ENCODE peak calls at places on chromosomes 5 and 9, in six cellular contexts. T is adrenal gland; I is CD4-positive, alpha-beta T cell; Y is astrocyte of the spinal cord; Z is heart left ventricle; G is AG04449. K is an unnamed sample.

GRCh38 chr9:68480807-68481206 is 59.9 kb downstream of the TMEM252 start:
- DNase-seq in I (no peak), Y (no peak), G (no peak), Z (no peak), T (no peak), K (no peak)

GRCh38 chr9:6498982-6499381 is 86.0 kb downstream of the UHRF2 start:
- DNase-seq in I (no peak), G (peak; percentile 23), T (no peak), Z (no peak), Y (peak; percentile 46), K (no peak)

GRCh38 chr5:45093377-45093776 is 284.6 kb downstream of the MRPS30 start:
- DNase-seq in Y (no peak), Z (no peak), I (no peak), T (no peak), G (no peak), K (no peak)

GRCh38 chr5:67773439-67773988 is 442.0 kb upstream of the PIK3R1 start:
- DNase-seq in Y (peak; percentile 65), G (no peak), T (no peak), Z (peak; percentile 38), I (no peak), K (no peak)

GRCh38 chr9:35675732-35676392 is 2.1 kb downstream of the CA9 start:
- DNase-seq in I (no peak), T (no peak), Y (no peak), Z (no peak), G (no peak), K (no peak)

GRCh38 chr5:10354048-10354872 is 765 bp downstream of the MARCHF6 start:
- DNase-seq in Z (peak; percentile 44), T (peak; percentile 41), Y (peak; percentile 42), G (no peak), I (peak; percentile 22), K (no peak)

GRCh38 chr9:101271102-101271501 is 113.7 kb downstream of the BAAT start:
- DNase-seq in Y (no peak), Z (no peak), I (no peak), G (no peak), T (no peak), K (no peak)

GRCh38 chr5:76074487-76074886 is 8.7 kb upstream of the SV2C start:
- DNase-seq in Y (no peak), T (peak; percentile 26), Z (no peak), I (no peak), G (no peak), K (no peak)

GRCh38 chr9:125156551-125156950 is 13.2 kb upstream of the SCAI start:
- DNase-seq in G (no peak), Y (no peak), I (no peak), Z (no peak), T (no peak), K (no peak)

GRCh38 chr9:113528811-113529210 is 65.3 kb downstream of the RGS3 start:
- DNase-seq in T (no peak), G (no peak), Y (no peak), Z (no peak), I (no peak), K (no peak)

GRCh38 chr9:131670247-131670681 is 69.6 kb downstream of the RAPGEF1 start:
- DNase-seq in I (no peak), Y (no peak), T (peak; percentile 64), Z (peak; percentile 75), G (no peak), K (no peak)

GRCh38 chr5:65730910-65731309 is 8.9 kb downstream of the NLN start:
- DNase-seq in Z (peak; percentile 38), T (no peak), I (no peak), G (no peak), Y (no peak), K (no peak)

GRCh38 chr5:14040542-14040941 is 96.1 kb upstream of the DNAH5 start:
- DNase-seq in G (no peak), Z (no peak), Y (no peak), T (no peak), I (no peak), K (no peak)

GRCh38 chr9:33159058-33159759 is 7.9 kb downstream of the B4GALT1 start:
- DNase-seq in I (no peak), Y (peak; percentile 61), G (no peak), Z (peak; percentile 91), T (peak; percentile 87), K (no peak)

GRCh38 chr5:121251954-121252353 is 599.7 kb upstream of the FTMT start:
- DNase-seq in G (no peak), I (no peak), Y (peak; percentile 25), T (no peak), Z (no peak), K (no peak)

GRCh38 chr5:165630211-165630866 is 2124.9 kb downstream of the MAT2B start:
- DNase-seq in G (no peak), Y (peak; percentile 66), I (no peak), T (peak; percentile 37), Z (peak; percentile 29), K (no peak)

GRCh38 chr5:157068339-157068738 is 9.4 kb upstream of the HAVCR1 start:
- DNase-seq in Z (no peak), Y (no peak), I (no peak), G (no peak), T (no peak), K (no peak)

GRCh38 chr5:100731768-100732167 is 171.3 kb downstream of the ST8SIA4 start:
- DNase-seq in Z (no peak), G (no peak), I (peak; percentile 1), T (no peak), Y (peak; percentile 4), K (no peak)

GRCh38 chr5:111563041-111563822 is 50.9 kb upstream of the STARD4 start:
- DNase-seq in Z (no peak), Y (peak; percentile 79), G (peak; percentile 79), T (no peak), I (no peak), K (peak; percentile 94)

GRCh38 chr9:112753725-112754124 is 3.2 kb downstream of the SNX30 start:
- DNase-seq in G (peak; percentile 57), Y (peak; percentile 85), I (no peak), T (no peak), Z (no peak), K (peak; percentile 52)

GRCh38 chr5:37539459-37539858 is 160.3 kb downstream of the WDR70 start:
- DNase-seq in Z (no peak), G (no peak), I (no peak), Y (no peak), T (no peak), K (no peak)

GRCh38 chr9:110050925-110051355 is 157.0 kb downstream of the C9orf152 start:
- DNase-seq in G (peak; percentile 89), I (no peak), Z (peak; percentile 34), Y (peak; percentile 92), T (no peak), K (peak; percentile 93)

GRCh38 chr5:123557907-123558306 is 45.9 kb downstream of the CSNK1G3 start:
- DNase-seq in I (no peak), Z (no peak), G (no peak), Y (no peak), T (no peak), K (no peak)
- TF ChIP-seq CTCF in I (no peak), Z (no peak), G (no peak), Y (no peak), T (no peak), K (no peak)

DNA sequence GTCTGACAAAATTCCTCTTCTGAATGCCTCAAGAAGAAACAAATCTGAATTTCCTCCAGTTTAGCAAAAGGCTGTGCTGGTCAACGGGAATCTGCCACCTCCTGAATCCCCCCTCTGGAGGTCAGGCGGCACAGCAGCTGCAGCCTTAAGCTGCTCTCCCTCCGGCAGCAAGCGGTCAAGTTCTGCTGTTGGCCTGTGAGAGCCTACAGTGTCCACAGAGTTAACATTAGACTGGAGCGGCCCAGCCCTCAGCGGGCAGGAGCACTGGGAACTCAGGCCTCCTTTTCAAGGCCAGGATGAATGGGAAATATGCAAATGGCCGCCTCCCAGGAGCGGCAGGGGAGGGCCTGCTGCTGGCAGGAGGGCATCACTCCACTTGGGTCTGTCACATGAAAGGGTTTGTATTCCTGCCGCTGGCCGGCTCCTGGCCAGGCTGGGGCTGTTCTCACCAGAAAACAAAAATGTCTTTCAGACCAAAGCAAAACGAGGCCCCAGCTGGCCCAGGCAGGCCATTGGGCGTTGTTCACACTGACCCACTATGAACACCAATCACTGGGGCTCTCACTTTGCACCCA is 8.2 kb downstream of the ACSL6 start:
- DNase-seq in I (no peak), T (peak; percentile 89), G (no peak), Y (peak; percentile 20), Z (no peak), K (no peak)
- TF ChIP-seq CTCF in I (no peak), T (no peak), G (peak; percentile 4), Y (peak; percentile 42), Z (no peak), K (no peak)

DNA sequence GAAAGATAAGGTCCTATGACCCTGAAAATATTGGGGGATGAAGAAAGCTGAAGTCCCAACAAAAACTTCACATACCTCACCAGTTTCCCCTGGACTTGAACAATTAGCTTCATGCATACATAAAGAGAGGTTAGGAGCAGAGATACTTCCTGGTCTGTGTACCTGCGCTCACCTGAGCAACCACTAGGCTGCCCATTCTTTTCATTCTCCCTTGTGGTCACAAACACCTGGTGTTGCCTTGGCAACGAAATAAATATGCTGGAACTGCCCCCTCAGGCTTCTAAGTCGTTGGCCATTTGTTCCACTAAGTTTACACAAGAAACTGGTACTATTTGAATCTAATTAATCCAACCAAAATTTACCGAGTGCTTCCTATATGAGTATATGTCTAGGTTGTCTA is 18.1 kb downstream of the OTP start:
- DNase-seq in T (no peak), Z (no peak), I (no peak), G (no peak), Y (no peak), K (no peak)
- TF ChIP-seq CTCF in T (no peak), Z (no peak), I (no peak), G (no peak), Y (no peak), K (no peak)

GRCh38 chr9:19410594-19410993 is 1.8 kb downstream of the ACER2 start:
- DNase-seq in T (no peak), Z (no peak), Y (no peak), I (no peak), G (no peak), K (no peak)

GRCh38 chr9:19410195-19410503 is 1.3 kb downstream of the ACER2 start:
- DNase-seq in T (no peak), Y (no peak), Z (no peak), G (no peak), I (no peak), K (no peak)

GRCh38 chr9:19408316-19408692 is 505 bp upstream of the ACER2 start:
- DNase-seq in T (peak; percentile 67), G (no peak), Z (peak; percentile 76), Y (no peak), I (no peak), K (no peak)

GRCh38 chr9:19408693-19409405 is at the start of gene ACER2:
- DNase-seq in Y (peak; percentile 91), I (peak; percentile 93), G (no peak), Z (peak; percentile 96), T (peak; percentile 95), K (no peak)

DNA sequence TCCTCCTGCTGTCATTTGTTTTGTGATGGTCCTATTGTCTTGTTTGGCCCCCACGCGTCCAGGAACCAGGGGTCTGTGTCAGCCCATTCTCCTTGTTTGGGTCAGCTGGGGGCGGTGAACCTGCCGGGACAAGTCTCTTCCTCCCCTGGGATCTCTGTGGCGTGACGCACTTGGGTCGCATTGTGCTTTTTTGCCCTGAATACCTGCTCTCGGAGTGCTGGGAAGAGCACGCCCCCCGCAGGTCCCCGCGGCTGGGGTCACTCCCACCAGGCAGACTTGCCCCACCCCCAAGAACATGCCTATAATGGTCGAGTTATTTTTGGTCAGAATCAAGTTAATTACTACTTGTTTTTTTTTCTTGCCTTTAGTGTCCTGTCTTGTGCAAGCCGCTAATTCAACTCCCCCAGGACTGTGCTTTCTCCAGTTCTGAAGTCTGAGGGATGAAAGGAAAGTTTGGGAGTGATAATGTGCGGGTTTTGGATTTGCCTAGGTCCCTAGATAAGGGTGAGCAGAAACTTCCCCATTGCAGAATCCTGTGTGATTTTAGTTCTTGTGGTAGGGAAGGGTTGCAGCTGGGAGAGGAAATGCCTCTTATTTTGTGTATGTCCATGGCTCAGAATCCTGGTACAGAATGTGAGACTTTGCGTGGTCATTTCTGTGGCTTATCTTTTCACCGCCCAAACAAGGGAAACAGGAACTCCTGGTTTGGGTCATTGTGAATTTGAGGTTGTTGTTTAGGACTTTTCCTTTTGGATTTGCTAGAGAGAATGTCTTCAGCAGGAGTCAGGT is 791 bp downstream of the ACER2 start:
- DNase-seq in G (no peak), Y (no peak), I (no peak), Z (peak; percentile 67), T (peak; percentile 45), K (no peak)
- TF ChIP-seq CTCF in G (no peak), Y (no peak), I (no peak), Z (no peak), T (no peak), K (no peak)